ENCODE peak calls at places on chromosome 17, in nine cellular contexts. B is upper lobe of left lung; A is Right ventricle myocardium superior; Y is T-helper 17 cell; T is left cardiac atrium; D is CD8-positive, alpha-beta T cell; S is upper lobe of right lung; N is naive thymus-derived CD4-positive, alpha-beta T cell; E is right cardiac atrium. R is an unnamed sample.

GRCh38 chr17:82060001-82060380 is 5.6 kb downstream of the DUS1L start:
- ATAC-seq in B (no peak), A (no peak), Y (no peak), T (no peak), D (no peak), S (no peak), N (no peak), E (no peak), R (no peak)

GRCh38 chr17:8022358-8023038 is 16.4 kb upstream of the ALOX15B start:
- ATAC-seq in B (no peak), A (no peak), Y (no peak), T (peak; percentile 37), D (no peak), S (no peak), N (no peak), E (no peak), R (no peak)

GRCh38 chr17:82444941-82445521 is 5.5 kb downstream of the CYBC1 start:
- ATAC-seq in B (no peak), A (no peak), Y (no peak), T (peak; percentile 4), D (no peak), S (no peak), N (no peak), E (no peak), R (no peak)

GRCh38 chr17:39755550-39756375 is 18.0 kb downstream of the GRB7 start:
- ATAC-seq in B (no peak), A (no peak), Y (peak; percentile 46), T (no peak), D (peak; percentile 16), S (no peak), N (peak; percentile 16), E (no peak), R (peak; percentile 46)

GRCh38 chr17:50027639-50028206 is 28.2 kb upstream of the ITGA3 start:
- ATAC-seq in B (peak; percentile 76), A (peak; percentile 57), Y (no peak), T (peak; percentile 93), D (no peak), S (peak; percentile 70), N (peak; percentile 65), E (peak; percentile 71), R (no peak)

GRCh38 chr17:74943808-74944522 is 8.3 kb downstream of the OTOP3 start:
- ATAC-seq in B (no peak), A (no peak), Y (no peak), T (no peak), D (no peak), S (no peak), N (no peak), E (no peak), R (no peak)

GRCh38 chr17:79243996-79244395 is 169.4 kb downstream of the ENGASE start:
- ATAC-seq in B (no peak), A (no peak), Y (no peak), T (no peak), D (no peak), S (no peak), N (no peak), E (no peak), R (no peak)

GRCh38 chr17:67491009-67491677 is 114.1 kb downstream of the PITPNC1 start:
- ATAC-seq in B (peak; percentile 91), A (peak; percentile 96), Y (no peak), T (peak; percentile 98), D (no peak), S (peak; percentile 96), N (peak; percentile 62), E (peak; percentile 97), R (no peak)

GRCh38 chr17:57408064-57408811 is 151.9 kb downstream of the MSI2 start:
- ATAC-seq in B (no peak), A (no peak), Y (peak; percentile 59), T (no peak), D (peak; percentile 84), S (peak; percentile 52), N (peak; percentile 72), E (no peak), R (peak; percentile 75)

GRCh38 chr17:51598824-51599223 is 338.5 kb downstream of the UTP18 start:
- ATAC-seq in B (no peak), A (no peak), Y (no peak), T (no peak), D (no peak), S (no peak), N (no peak), E (no peak), R (no peak)

GRCh38 chr17:32610027-32610650 is 123.3 kb downstream of the CDK5R1 start:
- ATAC-seq in B (no peak), A (no peak), Y (no peak), T (no peak), D (no peak), S (no peak), N (no peak), E (no peak), R (no peak)

GRCh38 chr17:44362964-44363612 is 565 bp downstream of the FAM171A2 start:
- ATAC-seq in B (no peak), A (peak; percentile 21), Y (peak; percentile 28), T (peak; percentile 38), D (peak; percentile 48), S (peak; percentile 10), N (peak; percentile 33), E (peak; percentile 20), R (peak; percentile 46)

GRCh38 chr17:8994319-8994718 is 27.0 kb upstream of the NTN1 start:
- ATAC-seq in B (peak; percentile 73), A (peak; percentile 84), Y (peak; percentile 34), T (peak; percentile 77), D (peak; percentile 53), S (peak; percentile 89), N (peak; percentile 46), E (peak; percentile 72), R (peak; percentile 69)

GRCh38 chr17:31495049-31495885 is 103.8 kb downstream of the RAB11FIP4 start:
- ATAC-seq in B (no peak), A (peak; percentile 60), Y (no peak), T (peak; percentile 32), D (no peak), S (no peak), N (no peak), E (no peak), R (peak; percentile 74)

GRCh38 chr17:82937411-82938371 is 97.9 kb upstream of the ZNF750 start:
- ATAC-seq in B (no peak), A (no peak), Y (no peak), T (no peak), D (no peak), S (no peak), N (no peak), E (no peak), R (no peak)

GRCh38 chr17:47714773-47715396 is 18.2 kb upstream of the TBX21 start:
- ATAC-seq in B (no peak), A (no peak), Y (no peak), T (no peak), D (no peak), S (no peak), N (peak; percentile 39), E (no peak), R (peak; percentile 45)

GRCh38 chr17:47670064-47670463 is 20.3 kb downstream of the KPNB1 start:
- ATAC-seq in B (peak; percentile 51), A (no peak), Y (peak; percentile 48), T (no peak), D (peak; percentile 66), S (peak; percentile 77), N (peak; percentile 77), E (no peak), R (no peak)

GRCh38 chr17:27257031-27257357 is 36.9 kb upstream of the WSB1 start:
- ATAC-seq in B (no peak), A (no peak), Y (no peak), T (peak; percentile 15), D (no peak), S (peak; percentile 10), N (no peak), E (peak; percentile 14), R (no peak)

GRCh38 chr17:81412490-81413093 is 17.3 kb downstream of the BAHCC1 start:
- ATAC-seq in B (no peak), A (peak; percentile 47), Y (peak; percentile 75), T (peak; percentile 45), D (peak; percentile 91), S (peak; percentile 3), N (peak; percentile 71), E (peak; percentile 14), R (peak; percentile 43)

GRCh38 chr17:42068979-42069378 is 18.6 kb upstream of the C17orf113 start:
- ATAC-seq in B (no peak), A (no peak), Y (no peak), T (no peak), D (no peak), S (no peak), N (no peak), E (no peak), R (no peak)

GRCh38 chr17:64196626-64197025 is 66.4 kb downstream of the TEX2 start:
- ATAC-seq in B (no peak), A (no peak), Y (no peak), T (peak; percentile 32), D (no peak), S (no peak), N (no peak), E (no peak), R (no peak)

GRCh38 chr17:45119964-45120363 is 12.4 kb downstream of the PLCD3 start:
- ATAC-seq in B (no peak), A (no peak), Y (no peak), T (no peak), D (no peak), S (no peak), N (no peak), E (no peak), R (no peak)

GRCh38 chr17:80960037-80960796 is 31.4 kb upstream of the CHMP6 start:
- ATAC-seq in B (peak; percentile 5), A (peak; percentile 32), Y (no peak), T (peak; percentile 28), D (no peak), S (peak; percentile 3), N (no peak), E (peak; percentile 27), R (no peak)

GRCh38 chr17:60461584-60461983 is 39.3 kb downstream of the CHCT1 start:
- ATAC-seq in B (no peak), A (no peak), Y (no peak), T (no peak), D (no peak), S (no peak), N (no peak), E (no peak), R (no peak)

GRCh38 chr17:1989135-1989534 is 36.0 kb downstream of the RTN4RL1 start:
- ATAC-seq in B (no peak), A (peak; percentile 33), Y (no peak), T (peak; percentile 89), D (no peak), S (no peak), N (no peak), E (peak; percentile 33), R (no peak)

GRCh38 chr17:57644311-57644710 is 100.8 kb downstream of the CCDC182 start:
- ATAC-seq in B (no peak), A (no peak), Y (no peak), T (no peak), D (no peak), S (no peak), N (no peak), E (no peak), R (no peak)

GRCh38 chr17:20095366-20096080 is 86.4 kb downstream of the SPECC1 start:
- ATAC-seq in B (no peak), A (peak; percentile 63), Y (no peak), T (peak; percentile 70), D (no peak), S (peak; percentile 45), N (no peak), E (peak; percentile 79), R (no peak)

GRCh38 chr17:15361592-15361991 is 20.2 kb upstream of the TEKT3 start:
- ATAC-seq in B (no peak), A (no peak), Y (no peak), T (no peak), D (no peak), S (no peak), N (no peak), E (no peak), R (no peak)

GRCh38 chr17:34826332-34826731 is 134.9 kb downstream of the CCT6B start:
- ATAC-seq in B (no peak), A (no peak), Y (no peak), T (no peak), D (no peak), S (no peak), N (no peak), E (no peak), R (no peak)

GRCh38 chr17:70298929-70299529 is 129.7 kb downstream of the KCNJ2 start:
- ATAC-seq in B (no peak), A (no peak), Y (no peak), T (no peak), D (no peak), S (no peak), N (no peak), E (no peak), R (no peak)

GRCh38 chr17:57261084-57261461 is 4.8 kb downstream of the MSI2 start:
- ATAC-seq in B (no peak), A (no peak), Y (no peak), T (no peak), D (no peak), S (no peak), N (no peak), E (no peak), R (no peak)

R was measured in stimulated activated memory B cell treated with anti-CD40 and anti-IgM and Interleukin-4, amounts not matched to agents 10 μg/mL and 1 μg/mL and 100 μg/mL, for 72 hours.